ENCODE peak calls at places on chromosomes 16 and 17, in seven cellular contexts. One of them, this sample, is unnamed. For H3K4me1, the result is how much of the 10 kb centered on the place peaks cover.

GRCh38 chr16:30184430-30185140 is 1.2 kb downstream of the CORO1A start:
- DNase-seq in neural progenitor cell: no peak
- DNase-seq in stomach: peak
- DNase-seq in SJCRH30: peak
- DNase-seq in left lung: peak
- DNase-seq in mucosa of descending colon: peak
- DNase-seq in naive thymus-derived CD4-positive, alpha-beta T cell: no peak
- DNase-seq in this sample: peak

GRCh38 chr16:68065716-68066305 is 19.4 kb upstream of the NFATC3 start:
- DNase-seq in neural progenitor cell: no peak
- DNase-seq in stomach: peak
- DNase-seq in SJCRH30: no peak
- DNase-seq in left lung: peak
- DNase-seq in mucosa of descending colon: no peak
- DNase-seq in naive thymus-derived CD4-positive, alpha-beta T cell: no peak
- DNase-seq in this sample: no peak

GRCh38 chr17:4101127-4101798 is 41.6 kb downstream of the ZZEF1 start:
- DNase-seq in neural progenitor cell: no peak
- DNase-seq in stomach: no peak
- DNase-seq in SJCRH30: no peak
- DNase-seq in left lung: no peak
- DNase-seq in mucosa of descending colon: no peak
- DNase-seq in naive thymus-derived CD4-positive, alpha-beta T cell: no peak
- DNase-seq in this sample: no peak

GRCh38 chr16:74450967-74451760 is 29.9 kb upstream of the CLEC18B start:
- DNase-seq in neural progenitor cell: no peak
- DNase-seq in stomach: no peak
- DNase-seq in SJCRH30: no peak
- DNase-seq in left lung: no peak
- DNase-seq in mucosa of descending colon: no peak
- DNase-seq in naive thymus-derived CD4-positive, alpha-beta T cell: no peak
- DNase-seq in this sample: no peak

GRCh38 chr17:66964083-66964771 is at the start of gene CACNG4:
- DNase-seq in neural progenitor cell: peak
- DNase-seq in stomach: no peak
- DNase-seq in SJCRH30: peak
- DNase-seq in left lung: no peak
- DNase-seq in mucosa of descending colon: no peak
- DNase-seq in naive thymus-derived CD4-positive, alpha-beta T cell: no peak
- DNase-seq in this sample: no peak

GRCh38 chr17:78142113-78142861 is 3.9 kb upstream of the C17orf99 start:
- DNase-seq in neural progenitor cell: no peak
- DNase-seq in stomach: peak
- DNase-seq in SJCRH30: no peak
- DNase-seq in left lung: peak
- DNase-seq in mucosa of descending colon: peak
- DNase-seq in naive thymus-derived CD4-positive, alpha-beta T cell: no peak
- DNase-seq in this sample: no peak

GRCh38 chr17:46108120-46108519 is 85.1 kb downstream of the KANSL1 start:
- DNase-seq in neural progenitor cell: no peak
- DNase-seq in stomach: no peak
- DNase-seq in SJCRH30: no peak
- DNase-seq in left lung: no peak
- DNase-seq in mucosa of descending colon: no peak
- DNase-seq in naive thymus-derived CD4-positive, alpha-beta T cell: no peak
- DNase-seq in this sample: no peak

GRCh38 chr17:27315322-27315721 is 21.4 kb downstream of the WSB1 start:
- DNase-seq in neural progenitor cell: no peak
- DNase-seq in stomach: peak
- DNase-seq in SJCRH30: no peak
- DNase-seq in left lung: peak
- DNase-seq in mucosa of descending colon: peak
- DNase-seq in naive thymus-derived CD4-positive, alpha-beta T cell: no peak
- DNase-seq in this sample: peak

GRCh38 chr16:62036101-62036806 is at the start of gene CDH8:
- DNase-seq in neural progenitor cell: peak
- DNase-seq in stomach: no peak
- DNase-seq in SJCRH30: no peak
- DNase-seq in left lung: no peak
- DNase-seq in mucosa of descending colon: no peak
- DNase-seq in naive thymus-derived CD4-positive, alpha-beta T cell: no peak
- DNase-seq in this sample: no peak

GRCh38 chr17:53012364-53012763 is 810.4 kb upstream of the KIF2B start:
- DNase-seq in neural progenitor cell: peak
- DNase-seq in stomach: no peak
- DNase-seq in SJCRH30: no peak
- DNase-seq in left lung: no peak
- DNase-seq in mucosa of descending colon: no peak
- DNase-seq in naive thymus-derived CD4-positive, alpha-beta T cell: no peak
- DNase-seq in this sample: no peak

GRCh38 chr17:82602487-82602886 is 45.8 kb downstream of the WDR45B start:
- DNase-seq in neural progenitor cell: no peak
- DNase-seq in stomach: no peak
- DNase-seq in SJCRH30: no peak
- DNase-seq in left lung: no peak
- DNase-seq in mucosa of descending colon: no peak
- DNase-seq in naive thymus-derived CD4-positive, alpha-beta T cell: no peak
- DNase-seq in this sample: no peak

GRCh38 chr17:82601447-82602000 is 46.7 kb downstream of the WDR45B start:
- DNase-seq in neural progenitor cell: no peak
- DNase-seq in stomach: no peak
- DNase-seq in SJCRH30: no peak
- DNase-seq in left lung: no peak
- DNase-seq in mucosa of descending colon: no peak
- DNase-seq in naive thymus-derived CD4-positive, alpha-beta T cell: no peak
- DNase-seq in this sample: no peak

GRCh38 chr17:82598256-82599011 is 49.8 kb downstream of the WDR45B start:
- DNase-seq in neural progenitor cell: no peak
- DNase-seq in stomach: no peak
- DNase-seq in SJCRH30: no peak
- DNase-seq in left lung: no peak
- DNase-seq in mucosa of descending colon: no peak
- DNase-seq in naive thymus-derived CD4-positive, alpha-beta T cell: no peak
- DNase-seq in this sample: no peak

GRCh38 chr17:82600731-82601446 is 47.4 kb downstream of the WDR45B start:
- DNase-seq in neural progenitor cell: no peak
- DNase-seq in stomach: no peak
- DNase-seq in SJCRH30: no peak
- DNase-seq in left lung: no peak
- DNase-seq in mucosa of descending colon: no peak
- DNase-seq in naive thymus-derived CD4-positive, alpha-beta T cell: no peak
- DNase-seq in this sample: no peak

DNA sequence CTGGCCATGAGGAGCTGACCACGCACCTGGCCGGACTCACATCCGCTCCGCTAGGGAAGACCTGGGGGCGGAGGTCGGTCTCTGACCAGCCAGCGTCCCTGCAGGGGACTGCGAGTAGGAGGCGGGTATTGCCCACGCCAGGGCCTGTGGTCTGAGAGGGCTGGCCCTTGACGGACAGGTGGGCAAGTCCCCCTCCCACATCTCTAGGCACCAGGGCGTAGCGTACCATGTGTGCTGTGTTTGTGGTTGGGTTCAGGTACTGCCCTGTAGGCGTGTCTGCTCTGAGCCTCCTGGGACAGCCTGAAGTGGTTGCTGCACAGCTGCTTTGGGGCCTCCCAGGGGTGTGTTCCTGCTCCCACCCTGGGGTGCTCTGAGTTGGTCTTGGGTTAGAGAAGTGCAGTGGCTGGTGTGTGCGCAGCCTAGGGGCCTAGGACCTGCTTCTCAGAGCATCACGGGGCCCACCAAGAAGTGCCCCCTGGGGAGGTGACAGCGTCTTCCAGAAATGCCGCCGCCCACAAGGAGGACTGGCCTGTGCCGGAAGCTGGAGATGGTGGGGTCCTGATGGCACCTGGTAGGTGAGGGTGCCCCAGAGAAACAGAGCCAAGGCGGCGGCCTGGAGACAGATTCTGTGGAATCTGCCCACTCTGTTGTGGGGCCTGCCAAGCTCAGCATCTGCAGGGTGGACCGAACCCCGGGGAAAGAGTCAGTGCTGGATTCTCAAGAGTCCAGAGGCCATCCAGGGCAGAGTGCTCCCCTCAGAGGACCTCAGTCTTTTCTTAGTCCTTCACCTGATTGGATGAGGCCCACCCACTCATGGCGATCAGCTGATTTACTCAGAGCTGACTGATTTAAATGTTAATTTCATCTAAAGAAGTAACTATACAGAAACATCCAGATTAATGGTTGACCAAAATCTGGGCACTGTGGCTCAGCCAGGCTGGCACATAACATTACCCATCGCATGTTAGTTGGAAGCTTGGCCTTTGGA is 48.3 kb downstream of the WDR45B start:
- DNase-seq in neural progenitor cell: no peak
- DNase-seq in stomach: no peak
- DNase-seq in SJCRH30: no peak
- DNase-seq in left lung: no peak
- DNase-seq in mucosa of descending colon: no peak
- DNase-seq in naive thymus-derived CD4-positive, alpha-beta T cell: no peak
- DNase-seq in this sample: no peak
- H3K4me1 ChIP-seq in neural progenitor cell: under half
- H3K4me1 ChIP-seq in stomach: under half
- H3K4me1 ChIP-seq in SJCRH30: under half
- H3K4me1 ChIP-seq in left lung: under half
- H3K4me1 ChIP-seq in mucosa of descending colon: under half
- H3K4me1 ChIP-seq in naive thymus-derived CD4-positive, alpha-beta T cell: under half
- H3K4me1 ChIP-seq in this sample: under half

GRCh38 chr16:152141-153128 is at the start of gene HBZ:
- DNase-seq in neural progenitor cell: no peak
- DNase-seq in stomach: no peak
- DNase-seq in SJCRH30: no peak
- DNase-seq in left lung: no peak
- DNase-seq in mucosa of descending colon: no peak
- DNase-seq in naive thymus-derived CD4-positive, alpha-beta T cell: no peak
- DNase-seq in this sample: no peak
- H3K4me1 ChIP-seq in neural progenitor cell: under half
- H3K4me1 ChIP-seq in stomach: under half
- H3K4me1 ChIP-seq in SJCRH30: under half
- H3K4me1 ChIP-seq in left lung: under half
- H3K4me1 ChIP-seq in mucosa of descending colon: under half
- H3K4me1 ChIP-seq in naive thymus-derived CD4-positive, alpha-beta T cell: under half
- H3K4me1 ChIP-seq in this sample: under half

GRCh38 chr17:21029515-21029914 is 13.3 kb downstream of the USP22 start:
- DNase-seq in neural progenitor cell: no peak
- DNase-seq in stomach: no peak
- DNase-seq in SJCRH30: no peak
- DNase-seq in left lung: no peak
- DNase-seq in mucosa of descending colon: no peak
- DNase-seq in naive thymus-derived CD4-positive, alpha-beta T cell: no peak
- DNase-seq in this sample: no peak
- H3K4me1 ChIP-seq in neural progenitor cell: under half
- H3K4me1 ChIP-seq in stomach: half or more
- H3K4me1 ChIP-seq in SJCRH30: under half
- H3K4me1 ChIP-seq in left lung: half or more
- H3K4me1 ChIP-seq in mucosa of descending colon: under half
- H3K4me1 ChIP-seq in naive thymus-derived CD4-positive, alpha-beta T cell: under half
- H3K4me1 ChIP-seq in this sample: under half

GRCh38 chr17:41965694-41966375 is 760 bp upstream of the CNP start:
- DNase-seq in neural progenitor cell: peak
- DNase-seq in stomach: peak
- DNase-seq in SJCRH30: peak
- DNase-seq in left lung: peak
- DNase-seq in mucosa of descending colon: peak
- DNase-seq in naive thymus-derived CD4-positive, alpha-beta T cell: peak
- DNase-seq in this sample: peak
- H3K4me1 ChIP-seq in neural progenitor cell: under half
- H3K4me1 ChIP-seq in stomach: under half
- H3K4me1 ChIP-seq in SJCRH30: under half
- H3K4me1 ChIP-seq in left lung: under half
- H3K4me1 ChIP-seq in mucosa of descending colon: under half
- H3K4me1 ChIP-seq in naive thymus-derived CD4-positive, alpha-beta T cell: under half
- H3K4me1 ChIP-seq in this sample: under half

GRCh38 chr16:86905302-86905701 is 327.0 kb downstream of the FOXL1 start:
- DNase-seq in neural progenitor cell: no peak
- DNase-seq in stomach: no peak
- DNase-seq in SJCRH30: no peak
- DNase-seq in left lung: no peak
- DNase-seq in mucosa of descending colon: no peak
- DNase-seq in naive thymus-derived CD4-positive, alpha-beta T cell: no peak
- DNase-seq in this sample: no peak
- H3K4me1 ChIP-seq in neural progenitor cell: under half
- H3K4me1 ChIP-seq in stomach: under half
- H3K4me1 ChIP-seq in SJCRH30: under half
- H3K4me1 ChIP-seq in left lung: under half
- H3K4me1 ChIP-seq in mucosa of descending colon: under half
- H3K4me1 ChIP-seq in naive thymus-derived CD4-positive, alpha-beta T cell: under half
- H3K4me1 ChIP-seq in this sample: under half

GRCh38 chr16:89365044-89365467 is 125.3 kb downstream of the ANKRD11 start:
- DNase-seq in neural progenitor cell: no peak
- DNase-seq in stomach: no peak
- DNase-seq in SJCRH30: no peak
- DNase-seq in left lung: no peak
- DNase-seq in mucosa of descending colon: no peak
- DNase-seq in naive thymus-derived CD4-positive, alpha-beta T cell: no peak
- DNase-seq in this sample: no peak

GRCh38 chr16:89366561-89367537 is 123.5 kb downstream of the ANKRD11 start:
- DNase-seq in neural progenitor cell: no peak
- DNase-seq in stomach: no peak
- DNase-seq in SJCRH30: peak
- DNase-seq in left lung: no peak
- DNase-seq in mucosa of descending colon: no peak
- DNase-seq in naive thymus-derived CD4-positive, alpha-beta T cell: no peak
- DNase-seq in this sample: no peak

GRCh38 chr16:89367538-89368059 is 122.8 kb downstream of the ANKRD11 start:
- DNase-seq in neural progenitor cell: no peak
- DNase-seq in stomach: no peak
- DNase-seq in SJCRH30: peak
- DNase-seq in left lung: no peak
- DNase-seq in mucosa of descending colon: no peak
- DNase-seq in naive thymus-derived CD4-positive, alpha-beta T cell: no peak
- DNase-seq in this sample: no peak

GRCh38 chr16:89364603-89365002 is 125.8 kb downstream of the ANKRD11 start:
- DNase-seq in neural progenitor cell: no peak
- DNase-seq in stomach: peak
- DNase-seq in SJCRH30: no peak
- DNase-seq in left lung: no peak
- DNase-seq in mucosa of descending colon: no peak
- DNase-seq in naive thymus-derived CD4-positive, alpha-beta T cell: no peak
- DNase-seq in this sample: no peak

DNA sequence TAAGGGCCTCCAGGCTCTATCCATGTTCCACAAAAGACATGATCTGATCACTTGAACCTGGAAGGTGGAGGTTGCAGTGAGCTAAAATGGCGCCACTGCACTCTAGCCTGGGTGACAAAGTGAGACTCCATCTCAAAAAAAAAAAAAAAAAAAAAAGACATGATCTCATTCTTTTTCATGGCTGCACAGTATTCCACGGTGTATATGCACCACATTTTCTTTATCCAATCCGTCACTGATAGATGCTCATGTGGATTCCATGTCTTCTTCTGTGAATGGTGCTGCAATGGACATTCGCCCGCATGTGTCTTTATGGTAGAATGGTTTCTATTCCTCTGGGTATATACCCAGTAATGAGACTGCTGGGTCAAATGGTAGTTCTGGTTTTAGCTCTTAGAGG is 124.4 kb downstream of the ANKRD11 start:
- DNase-seq in neural progenitor cell: no peak
- DNase-seq in stomach: no peak
- DNase-seq in SJCRH30: no peak
- DNase-seq in left lung: no peak
- DNase-seq in mucosa of descending colon: no peak
- DNase-seq in naive thymus-derived CD4-positive, alpha-beta T cell: no peak
- DNase-seq in this sample: no peak
- H3K4me1 ChIP-seq in neural progenitor cell: half or more
- H3K4me1 ChIP-seq in stomach: under half
- H3K4me1 ChIP-seq in SJCRH30: under half
- H3K4me1 ChIP-seq in left lung: half or more
- H3K4me1 ChIP-seq in mucosa of descending colon: under half
- H3K4me1 ChIP-seq in naive thymus-derived CD4-positive, alpha-beta T cell: half or more
- H3K4me1 ChIP-seq in this sample: under half

GRCh38 chr16:17347624-17348023 is 123.1 kb downstream of the XYLT1 start:
- DNase-seq in neural progenitor cell: no peak
- DNase-seq in stomach: no peak
- DNase-seq in SJCRH30: no peak
- DNase-seq in left lung: no peak
- DNase-seq in mucosa of descending colon: no peak
- DNase-seq in naive thymus-derived CD4-positive, alpha-beta T cell: no peak
- DNase-seq in this sample: no peak
- H3K4me1 ChIP-seq in neural progenitor cell: under half
- H3K4me1 ChIP-seq in stomach: under half
- H3K4me1 ChIP-seq in SJCRH30: under half
- H3K4me1 ChIP-seq in left lung: half or more
- H3K4me1 ChIP-seq in mucosa of descending colon: under half
- H3K4me1 ChIP-seq in naive thymus-derived CD4-positive, alpha-beta T cell: under half
- H3K4me1 ChIP-seq in this sample: under half

This sample was measured in uterus.